ENCODE peak calls at places on chromosome 4, in seven cellular contexts. V is Panc1, U is sigmoid colon, R is H1, E is suprapubic skin, H is SK-N-SH, O is vagina. M is an unnamed sample.

GRCh38 chr4:32987111-32987510 is 2266.9 kb downstream of the PCDH7 start:
- DNase-seq in O (no peak), H (no peak), U (no peak), E (no peak), V (no peak), R (no peak), M (no peak)

GRCh38 chr4:1038948-1039492 is 27.6 kb downstream of the FGFRL1 start:
- DNase-seq in R (no peak), U (no peak), E (no peak), H (no peak), V (no peak), O (no peak), M (no peak)

GRCh38 chr4:140952709-140953108 is 180.6 kb downstream of the RNF150 start:
- DNase-seq in U (no peak), H (no peak), V (no peak), O (no peak), R (no peak), E (no peak), M (no peak)

GRCh38 chr4:73459048-73459421 is 22.5 kb upstream of the AFM start:
- DNase-seq in V (no peak), H (no peak), E (no peak), U (no peak), R (no peak), O (no peak), M (no peak)

GRCh38 chr4:185343726-185344581 is 51.8 kb downstream of the LRP2BP start:
- DNase-seq in O (no peak), E (no peak), V (no peak), R (no peak), U (peak), H (peak), M (no peak)

GRCh38 chr4:72366601-72367000 is 202.4 kb downstream of the ADAMTS3 start:
- DNase-seq in H (no peak), U (no peak), V (no peak), O (no peak), E (no peak), R (no peak), M (no peak)

GRCh38 chr4:39043058-39043696 is 11.0 kb upstream of the TMEM156 start:
- DNase-seq in U (no peak), E (no peak), R (no peak), V (no peak), H (no peak), O (no peak), M (no peak)

GRCh38 chr4:89273741-89274141 is 33.9 kb downstream of the GPRIN3 start:
- DNase-seq in E (no peak), U (no peak), V (peak), R (no peak), O (no peak), H (no peak), M (no peak)

GRCh38 chr4:26034849-26035248 is 120.8 kb downstream of the SMIM20 start:
- DNase-seq in R (no peak), E (no peak), H (no peak), U (no peak), V (no peak), O (no peak), M (no peak)

GRCh38 chr4:105277702-105278101 is 131.0 kb downstream of the TET2 start:
- DNase-seq in R (no peak), E (no peak), H (no peak), O (no peak), U (no peak), V (no peak), M (no peak)

GRCh38 chr4:140256335-140256734 is 102.4 kb upstream of the MAML3 start:
- DNase-seq in O (no peak), E (no peak), R (no peak), H (no peak), U (no peak), V (no peak), M (no peak)

GRCh38 chr4:140426610-140427103 is 791 bp downstream of the CLGN start:
- DNase-seq in R (no peak), H (peak), O (no peak), U (no peak), E (no peak), V (no peak), M (no peak)

GRCh38 chr4:102734591-102735385 is 26.0 kb downstream of the MANBA start:
- DNase-seq in U (no peak), V (no peak), O (no peak), E (no peak), H (no peak), R (no peak), M (peak)

GRCh38 chr4:150976478-150977118 is 38.5 kb downstream of the LRBA start:
- DNase-seq in E (no peak), H (no peak), R (no peak), U (no peak), O (no peak), V (no peak), M (no peak)

GRCh38 chr4:182604161-182604591 is 313.0 kb downstream of the DCTD start:
- DNase-seq in E (no peak), U (no peak), H (no peak), V (no peak), R (no peak), O (no peak), M (no peak)

GRCh38 chr4:101307901-101308300 is 39.4 kb downstream of the PPP3CA start:
- DNase-seq in U (no peak), O (no peak), R (no peak), H (no peak), V (no peak), E (no peak), M (no peak)

GRCh38 chr4:158808399-158808798 is 39.6 kb downstream of the FNIP2 start:
- DNase-seq in R (no peak), O (no peak), H (no peak), E (no peak), V (no peak), U (no peak), M (no peak)

GRCh38 chr4:127309360-127310095 is 323.2 kb upstream of the INTU start:
- DNase-seq in R (no peak), O (no peak), E (no peak), H (no peak), V (no peak), U (no peak), M (no peak)

GRCh38 chr4:181848357-181848756 is 394.8 kb upstream of the TENM3 start:
- DNase-seq in E (no peak), H (no peak), O (no peak), R (no peak), U (no peak), V (no peak), M (no peak)

GRCh38 chr4:127015616-127016015 is 617.1 kb upstream of the INTU start:
- DNase-seq in E (no peak), V (no peak), U (no peak), O (no peak), R (no peak), H (no peak), M (no peak)

GRCh38 chr4:52869196-52869595 is 7.1 kb downstream of the RASL11B start:
- DNase-seq in V (no peak), U (peak), R (no peak), H (peak), O (no peak), E (peak), M (no peak)

GRCh38 chr4:38464328-38464727 is 199.7 kb upstream of the KLF3 start:
- DNase-seq in R (no peak), E (no peak), V (no peak), O (no peak), U (no peak), H (no peak), M (no peak)

DNA sequence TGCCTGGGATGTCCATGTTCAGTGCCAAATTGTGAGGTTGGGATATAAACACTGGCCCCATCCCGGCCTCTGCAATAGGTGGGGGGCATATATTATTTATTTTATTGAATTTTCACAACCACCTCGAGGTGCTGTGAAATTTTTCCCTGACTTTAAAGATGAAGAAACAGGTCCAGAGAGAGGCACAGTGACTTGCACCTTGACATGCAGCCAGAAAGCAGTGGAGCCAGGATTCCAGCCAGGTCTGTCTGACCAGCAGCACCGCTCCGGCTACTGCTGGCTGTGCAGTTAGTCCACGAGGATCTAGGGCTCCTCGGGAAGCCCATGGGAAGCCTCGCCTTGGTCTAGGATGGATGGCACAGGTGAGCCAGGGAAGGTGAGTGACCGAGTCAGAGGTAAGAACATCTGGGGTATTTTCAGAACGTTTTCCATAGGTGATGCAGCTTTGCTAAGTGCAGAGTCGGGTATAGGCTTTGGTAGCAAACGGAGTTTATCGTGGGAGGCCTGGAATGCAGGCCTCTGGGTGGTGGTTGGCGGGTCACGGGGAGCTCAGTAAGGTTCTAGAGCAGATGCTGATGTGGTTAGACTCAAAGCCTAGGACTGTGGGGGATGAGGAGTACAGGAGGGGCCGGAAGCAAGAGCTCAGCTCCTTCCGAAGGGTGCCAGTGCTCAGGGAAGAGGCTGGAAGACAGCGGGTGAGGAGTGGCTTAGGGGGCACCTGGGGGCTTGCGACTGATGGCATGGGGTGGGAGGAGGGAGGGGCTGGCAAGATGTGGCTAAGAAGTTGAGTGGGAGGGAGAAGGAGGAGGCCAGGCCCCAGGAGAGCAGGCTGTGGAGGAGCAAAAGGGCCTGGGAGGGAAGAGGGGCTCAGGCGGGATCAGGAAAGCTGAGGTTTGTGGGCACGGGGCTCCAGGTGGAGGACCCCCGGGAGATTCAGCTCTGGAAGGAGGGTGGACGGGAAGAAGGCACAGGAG is 107.7 kb upstream of the LRPAP1 start:
- DNase-seq in E (no peak), O (no peak), U (no peak), V (no peak), R (no peak), H (no peak), M (no peak)
- TF ChIP-seq POLR2AphosphoS5 in E (no peak), O (no peak), U (no peak), V (no peak), R (no peak), H (no peak), M (no peak)

GRCh38 chr4:94995684-94996394 is 238.1 kb downstream of the BMPR1B start:
- DNase-seq in H (no peak), U (no peak), E (no peak), R (peak), V (no peak), O (no peak), M (no peak)
- TF ChIP-seq POLR2AphosphoS5 in H (no peak), U (no peak), E (no peak), R (no peak), V (no peak), O (no peak), M (no peak)

GRCh38 chr4:6942238-6942800 is 32.7 kb downstream of the TBC1D14 start:
- DNase-seq in U (no peak), R (no peak), E (no peak), H (no peak), O (no peak), V (no peak), M (no peak)
- TF ChIP-seq POLR2AphosphoS5 in U (no peak), R (no peak), E (no peak), H (no peak), O (peak), V (no peak), M (no peak)

DNA sequence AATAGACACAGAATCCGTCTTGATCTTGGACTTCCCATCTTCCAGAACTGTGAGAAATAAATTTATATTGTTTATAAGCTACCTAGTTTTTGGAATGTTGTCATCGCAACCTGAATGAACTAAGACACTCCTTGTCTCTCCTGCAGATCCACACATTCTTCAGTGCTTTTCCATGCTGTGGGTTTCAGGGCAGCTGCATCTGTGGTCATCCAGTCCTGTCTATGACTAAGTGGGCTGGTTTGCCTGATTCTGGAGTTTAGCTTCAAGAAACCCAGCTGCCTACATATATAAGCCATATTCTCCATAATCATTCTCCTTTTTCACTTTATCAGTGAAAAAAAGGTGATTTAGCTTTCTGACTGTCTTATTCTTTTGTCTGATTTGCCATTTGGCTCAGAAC is 170.3 kb upstream of the KIT start:
- DNase-seq in V (no peak), O (no peak), R (no peak), U (no peak), H (no peak), E (no peak), M (no peak)
- TF ChIP-seq POLR2AphosphoS5 in V (no peak), O (no peak), R (no peak), U (no peak), H (no peak), E (no peak), M (no peak)